ENCODE peak calls at places on chromosomes 16 and 17, in seven cellular contexts. P is mucosa of descending colon; D is body of pancreas; O is foreskin fibroblast; E is CD4-positive, alpha-beta T cell; B is H9; F is heart right ventricle. K is an unnamed sample.

GRCh38 chr17:4342535-4342934 is 23.9 kb downstream of the UBE2G1 start:
- DNase-seq in P (no peak), F (no peak), D (no peak), E (no peak), O (no peak), B (no peak), K (no peak)

GRCh38 chr17:37389160-37389559 is 13.4 kb downstream of the C17orf78 start:
- DNase-seq in D (no peak), E (no peak), O (no peak), P (no peak), F (no peak), B (no peak), K (no peak)

GRCh38 chr16:74034862-74035261 is 261.8 kb upstream of the PSMD7 start:
- DNase-seq in E (no peak), P (no peak), D (no peak), B (no peak), O (peak), F (no peak), K (no peak)

GRCh38 chr17:795276-795675 is 13.1 kb downstream of the MRM3 start:
- DNase-seq in P (no peak), F (no peak), B (no peak), E (no peak), O (no peak), D (no peak), K (no peak)

GRCh38 chr16:72740346-72740745 is 307.6 kb downstream of the ZFHX3 start:
- DNase-seq in O (peak), F (no peak), E (no peak), P (no peak), D (no peak), B (no peak), K (no peak)

GRCh38 chr16:73056911-73057310 is 9.0 kb upstream of the ZFHX3 start:
- DNase-seq in D (no peak), P (no peak), O (no peak), B (no peak), F (no peak), E (no peak), K (no peak)

GRCh38 chr16:12318661-12319463 is 342.3 kb downstream of the SNX29 start:
- DNase-seq in E (no peak), D (no peak), O (no peak), P (no peak), B (no peak), F (no peak), K (no peak)

GRCh38 chr17:15944720-15945492 is at the start of gene ADORA2B:
- DNase-seq in D (peak), F (peak), E (peak), B (peak), O (peak), P (peak), K (no peak)

GRCh38 chr16:1534021-1535020 is 855 bp downstream of the TMEM204 start:
- DNase-seq in O (peak), E (no peak), B (no peak), D (no peak), P (peak), F (no peak), K (no peak)

GRCh38 chr16:56576585-56577299 is 11.9 kb downstream of the MT4 start:
- DNase-seq in B (peak), O (peak), D (peak), P (peak), E (peak), F (peak), K (peak)

GRCh38 chr17:43169561-43170139 is 1.4 kb upstream of the NBR1 start:
- DNase-seq in F (peak), E (no peak), D (no peak), B (peak), P (peak), O (peak), K (no peak)

GRCh38 chr17:65785109-65785508 is 223.7 kb upstream of the AXIN2 start:
- DNase-seq in F (no peak), E (no peak), P (no peak), O (peak), B (no peak), D (no peak), K (no peak)

GRCh38 chr16:19809693-19810092 is 75.0 kb downstream of the GPRC5B start:
- DNase-seq in D (no peak), F (no peak), B (no peak), E (no peak), P (no peak), O (no peak), K (no peak)

GRCh38 chr17:14228903-14229302 is 7.8 kb downstream of the CDRT15 start:
- DNase-seq in E (no peak), D (no peak), B (no peak), F (no peak), P (no peak), O (peak), K (no peak)

GRCh38 chr16:20901441-20902112 is 1.0 kb downstream of the LYRM1 start:
- DNase-seq in P (peak), O (peak), E (peak), B (peak), D (peak), F (peak), K (peak)

DNA sequence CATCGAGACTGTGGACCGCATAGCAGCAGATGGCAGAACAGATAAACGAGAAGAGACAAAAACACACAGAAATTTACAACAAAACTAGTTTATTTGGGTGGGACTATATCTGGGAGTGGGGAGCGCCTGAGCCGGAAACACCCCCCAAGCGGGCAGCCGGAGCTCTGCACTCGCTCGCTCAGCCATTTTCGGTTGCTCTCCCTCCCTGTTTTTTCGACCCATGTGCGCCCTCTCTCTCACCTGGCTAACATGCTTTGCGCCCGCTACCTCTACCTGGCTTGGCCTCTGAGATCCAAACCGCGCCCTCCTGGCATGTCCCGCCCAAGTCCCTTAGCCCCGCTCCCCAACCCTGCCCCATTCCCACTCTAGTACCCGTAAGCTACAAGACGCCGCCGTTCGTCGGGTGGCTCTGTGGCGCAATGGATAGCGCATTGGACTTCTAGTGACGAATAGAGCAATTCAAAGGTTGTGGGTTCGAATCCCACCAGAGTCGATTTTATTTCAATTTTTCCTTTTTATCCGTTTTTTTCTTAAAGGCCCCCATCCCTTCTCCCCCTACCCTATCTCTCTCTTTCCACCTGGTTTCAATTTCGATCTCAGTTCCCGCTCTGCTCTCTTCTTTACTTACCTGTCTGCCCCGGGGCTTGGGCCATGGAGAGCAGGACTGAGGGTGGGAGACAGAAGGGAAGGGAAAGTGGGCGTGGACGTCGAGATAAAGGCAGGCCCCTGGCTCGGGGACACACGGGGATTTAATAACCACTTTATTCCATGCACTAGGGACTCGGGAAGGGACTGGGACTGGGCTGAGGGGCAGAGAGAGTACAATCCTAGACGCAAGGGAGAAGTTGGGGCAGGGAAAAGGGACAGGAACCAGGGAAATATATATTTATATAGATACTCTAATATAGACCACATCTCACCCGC is 2.5 kb upstream of the ALOXE3 start:
- DNase-seq in E (peak), B (peak), P (peak), F (peak), O (peak), D (peak), K (peak)
- TF ChIP-seq CTCF in E (peak), B (peak), P (no peak), F (no peak), O (peak), D (no peak), K (peak)

DNA sequence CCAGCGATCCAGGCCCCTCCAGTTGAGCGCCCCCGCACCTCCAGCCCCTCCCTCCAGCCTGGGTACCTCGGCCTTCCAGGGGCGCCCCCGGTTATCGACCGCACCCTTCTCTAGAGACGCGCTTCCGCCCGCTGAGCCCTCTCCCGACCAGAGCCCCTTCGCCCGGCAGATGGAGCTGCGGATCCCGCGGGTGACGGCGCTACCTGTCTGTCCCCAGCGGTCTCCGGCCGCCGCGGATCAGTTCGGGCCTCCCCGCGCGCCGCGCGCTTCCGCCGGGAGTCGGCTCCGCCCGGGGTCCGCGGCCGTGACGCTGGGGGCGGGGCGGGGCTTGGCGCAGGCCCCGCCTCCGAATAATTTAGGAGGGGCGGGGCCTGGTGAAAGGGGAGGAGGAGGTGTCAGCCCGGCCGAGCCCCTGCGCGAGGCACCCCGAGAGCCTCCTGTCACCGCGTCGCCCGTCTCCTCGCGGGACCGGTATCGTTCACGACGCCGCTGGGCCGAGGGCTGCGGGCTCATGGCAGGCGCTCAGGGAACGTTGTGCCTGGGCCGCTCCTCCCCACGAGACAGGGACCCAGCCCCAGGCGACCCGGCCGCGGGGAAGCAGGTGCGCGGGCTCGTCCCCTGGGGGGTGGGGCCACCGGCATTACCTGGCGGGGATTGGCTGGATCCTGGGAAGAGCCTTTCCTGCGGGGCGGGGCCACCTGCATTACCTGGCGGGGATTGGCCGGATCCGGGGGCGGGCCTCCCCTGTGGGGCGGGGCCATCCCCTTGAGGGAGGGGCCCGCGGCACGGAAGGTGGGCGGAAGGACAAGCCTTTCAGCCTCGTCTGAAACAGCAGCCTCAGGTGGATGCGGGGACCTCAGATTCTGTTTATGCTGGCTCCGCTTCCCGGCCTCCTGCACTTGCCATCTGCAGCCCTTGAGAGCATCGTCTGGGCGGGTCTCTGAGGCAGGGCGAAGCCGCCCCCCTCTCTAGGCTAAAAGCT is at the start of gene SPATA2L:
- DNase-seq in E (peak), F (peak), O (peak), B (peak), D (peak), P (peak), K (peak)
- TF ChIP-seq CTCF in E (no peak), F (no peak), O (no peak), B (peak), D (no peak), P (no peak), K (no peak)

GRCh38 chr17:34582185-34582900 is 3.0 kb downstream of the TMEM132E start:
- DNase-seq in E (no peak), O (no peak), B (peak), D (no peak), F (no peak), P (no peak), K (no peak)

GRCh38 chr17:34581446-34582184 is 2.2 kb downstream of the TMEM132E start:
- DNase-seq in B (peak), E (no peak), F (no peak), D (no peak), O (no peak), P (no peak), K (no peak)

GRCh38 chr17:34586346-34586846 is 7.0 kb downstream of the TMEM132E start:
- DNase-seq in B (no peak), F (no peak), E (no peak), O (no peak), P (no peak), D (no peak), K (no peak)

GRCh38 chr17:34582901-34583245 is 3.5 kb downstream of the TMEM132E start:
- DNase-seq in O (no peak), E (no peak), F (no peak), B (no peak), D (no peak), P (no peak), K (no peak)

DNA sequence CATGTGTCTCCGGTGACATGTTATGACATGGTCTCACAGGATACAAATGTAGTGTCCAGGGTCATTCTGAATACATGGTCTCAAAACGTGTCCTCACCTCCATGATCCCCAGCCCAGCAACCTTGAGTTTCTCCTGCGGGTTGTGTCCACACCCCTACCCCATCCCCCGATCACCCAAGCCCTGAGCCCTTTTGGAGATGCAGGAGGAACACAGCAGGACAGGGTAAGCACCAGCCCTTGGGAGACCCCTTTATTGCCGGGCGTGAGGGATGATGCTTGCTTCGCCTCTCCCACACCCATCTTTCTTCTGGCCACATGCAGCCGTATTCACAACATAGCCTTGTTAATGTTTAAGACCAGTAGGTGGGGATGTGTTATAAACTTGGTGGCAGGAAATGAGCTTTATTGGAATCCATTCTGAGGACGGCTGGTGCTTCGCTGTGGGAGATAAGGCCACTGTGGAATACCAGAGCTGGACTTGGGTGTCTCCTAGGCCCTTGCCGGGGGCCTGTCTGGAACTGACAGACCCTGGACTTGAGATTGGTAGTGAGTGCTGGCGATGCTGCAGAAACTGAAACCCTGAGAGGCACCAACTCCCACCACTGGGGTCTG is 5.5 kb downstream of the TMEM132E start:
- DNase-seq in P (no peak), E (no peak), B (no peak), D (no peak), O (peak), F (no peak), K (peak)
- TF ChIP-seq CTCF in P (no peak), E (no peak), B (peak), D (no peak), O (peak), F (no peak), K (peak)

GRCh38 chr16:87854053-87854906 is 15.0 kb downstream of the SLC7A5 start:
- DNase-seq in O (no peak), D (no peak), F (no peak), B (no peak), P (peak), E (no peak), K (no peak)

GRCh38 chr16:87855852-87856715 is 13.2 kb downstream of the SLC7A5 start:
- DNase-seq in F (peak), O (peak), B (no peak), E (no peak), P (peak), D (no peak), K (no peak)

GRCh38 chr16:87856796-87857228 is 12.5 kb downstream of the SLC7A5 start:
- DNase-seq in O (no peak), E (no peak), F (no peak), B (no peak), P (no peak), D (no peak), K (no peak)

GRCh38 chr16:87853411-87854052 is 15.8 kb downstream of the SLC7A5 start:
- DNase-seq in P (peak), E (peak), F (peak), O (peak), D (peak), B (peak), K (no peak)

DNA sequence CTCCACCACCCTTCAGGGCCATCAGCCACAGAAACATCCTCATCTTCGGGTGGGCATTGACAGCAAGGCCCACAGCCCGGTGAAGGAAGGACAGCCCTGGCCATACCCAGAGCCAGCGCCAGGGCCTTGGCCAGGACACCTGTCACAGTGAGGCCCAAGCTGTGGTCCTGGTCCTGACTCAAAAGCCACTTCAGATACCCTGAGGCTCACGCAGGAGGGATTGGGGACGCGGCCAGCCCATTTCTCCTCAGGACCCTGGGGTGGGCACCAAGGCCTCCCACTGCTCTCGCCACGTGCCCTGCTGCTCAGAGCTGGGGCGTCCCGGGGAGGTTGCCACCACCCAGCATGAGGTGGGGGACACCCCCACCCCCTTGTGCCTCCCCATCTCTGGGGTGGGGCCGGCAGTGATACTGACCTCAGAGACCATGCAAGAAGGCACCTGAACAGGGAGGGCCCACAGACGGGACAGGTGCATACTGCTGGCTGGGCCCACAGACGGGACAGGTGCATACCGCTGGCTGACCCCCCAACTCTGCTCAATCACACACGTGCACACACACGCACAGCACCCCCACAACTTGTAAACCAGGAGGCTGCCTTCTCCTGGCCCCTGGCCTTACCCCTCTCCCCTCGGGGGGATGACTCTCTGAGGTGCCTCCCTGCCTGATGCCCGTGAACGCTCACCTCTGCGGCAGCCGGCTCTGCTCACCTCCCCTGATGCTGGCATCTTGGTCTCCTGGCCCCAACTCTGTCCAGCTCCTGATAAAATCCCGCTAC is 14.2 kb downstream of the SLC7A5 start:
- DNase-seq in F (no peak), P (no peak), B (no peak), D (no peak), O (no peak), E (no peak), K (no peak)
- TF ChIP-seq CTCF in F (no peak), P (no peak), B (no peak), D (no peak), O (no peak), E (no peak), K (no peak)

GRCh38 chr16:7404217-7404616 is 71.6 kb downstream of the RBFOX1 start:
- DNase-seq in P (no peak), E (no peak), O (no peak), F (no peak), D (no peak), B (no peak), K (no peak)

GRCh38 chr16:7405166-7405565 is 72.5 kb downstream of the RBFOX1 start:
- DNase-seq in D (peak), P (no peak), E (no peak), O (no peak), F (peak), B (peak), K (no peak)

DNA sequence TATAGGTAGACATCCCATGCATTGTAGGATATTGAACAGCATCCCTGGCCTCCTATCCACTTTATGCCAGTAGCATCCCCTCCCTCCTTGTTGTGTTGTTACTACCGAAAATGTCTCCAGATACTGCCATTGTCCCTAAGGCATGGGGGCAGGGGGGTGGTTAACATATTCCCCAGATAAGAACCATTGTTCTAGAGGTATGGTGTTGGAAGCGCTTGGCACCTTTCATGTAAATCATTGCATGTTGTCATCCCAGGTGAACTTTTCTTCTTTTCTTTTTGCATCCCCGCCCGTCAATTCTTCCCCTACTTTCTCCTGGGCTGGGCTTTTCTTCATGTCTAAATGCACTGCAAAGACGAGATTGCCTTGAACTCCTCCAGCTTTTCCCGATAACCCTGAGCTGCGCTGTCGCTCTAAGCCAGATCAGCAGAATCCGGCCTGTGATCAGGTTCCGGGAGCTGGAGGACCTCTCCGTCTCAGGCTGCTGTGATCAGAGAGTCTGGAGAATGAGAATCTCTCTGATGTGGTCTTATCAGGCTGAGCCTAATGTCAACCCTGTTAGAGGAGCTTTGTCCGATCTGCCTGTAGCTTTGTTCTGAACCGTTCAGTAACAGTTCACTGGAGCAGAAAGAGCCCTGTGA is 76.2 kb downstream of the RBFOX1 start:
- DNase-seq in O (no peak), E (no peak), D (no peak), F (no peak), B (no peak), P (no peak), K (no peak)
- TF ChIP-seq CTCF in O (no peak), E (no peak), D (no peak), F (no peak), B (no peak), P (no peak), K (no peak)

DNA sequence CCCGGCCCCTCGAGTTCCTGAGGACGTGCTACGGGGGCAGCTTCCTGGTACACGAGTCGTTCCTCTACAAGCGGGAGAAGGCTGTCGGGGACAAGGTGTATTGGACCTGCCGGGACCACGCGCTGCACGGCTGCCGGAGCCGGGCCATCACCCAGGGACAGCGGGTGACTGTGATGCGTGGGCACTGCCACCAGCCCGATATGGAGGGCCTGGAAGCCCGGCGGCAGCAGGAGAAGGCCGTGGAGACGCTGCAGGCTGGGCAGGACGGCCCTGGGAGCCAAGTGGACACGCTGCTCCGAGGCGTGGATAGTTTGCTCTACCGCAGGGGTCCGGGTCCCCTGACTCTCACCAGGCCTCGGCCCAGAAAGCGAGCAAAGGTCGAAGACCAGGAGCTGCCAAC is 21.4 kb downstream of the FLYWCH1 start:
- DNase-seq in B (no peak), E (no peak), D (no peak), P (no peak), F (no peak), O (no peak), K (no peak)
- TF ChIP-seq CTCF in B (no peak), E (no peak), D (no peak), P (no peak), F (no peak), O (no peak), K (no peak)

GRCh38 chr17:17001874-17002520 is 30.1 kb upstream of the TNFRSF13B start:
- DNase-seq in E (peak), F (peak), O (peak), B (peak), D (peak), P (peak), K (peak)
- TF ChIP-seq CTCF in E (peak), F (peak), O (peak), B (peak), D (peak), P (peak), K (peak)